ENCODE peak calls at places on chromosomes 13 and 19, in four cellular contexts. One of them, this sample, is unnamed.

GRCh38 chr19:46515879-46516350 is 20.2 kb upstream of the PNMA8B start:
- DNase-seq in posterior cingulate gyrus: no peak
- DNase-seq in Daoy: peak
- DNase-seq in MV-4-11: peak
- DNase-seq in this sample: peak

GRCh38 chr19:12774588-12775555 is at the start of gene HOOK2:
- DNase-seq in Daoy: no peak
- DNase-seq in posterior cingulate gyrus: no peak
- DNase-seq in MV-4-11: no peak
- DNase-seq in this sample: no peak

GRCh38 chr13:47184311-47184710 is 287.5 kb upstream of the HTR2A start:
- DNase-seq in Daoy: no peak
- DNase-seq in posterior cingulate gyrus: no peak
- DNase-seq in MV-4-11: no peak
- DNase-seq in this sample: no peak

GRCh38 chr19:3725640-3726310 is 17.6 kb downstream of the TJP3 start:
- DNase-seq in MV-4-11: peak
- DNase-seq in posterior cingulate gyrus: no peak
- DNase-seq in Daoy: no peak
- DNase-seq in this sample: no peak

GRCh38 chr13:44313674-44314073 is 60.0 kb upstream of the SERP2 start:
- DNase-seq in posterior cingulate gyrus: no peak
- DNase-seq in Daoy: peak
- DNase-seq in MV-4-11: peak
- DNase-seq in this sample: peak

GRCh38 chr13:43389573-43389972 is 366.2 kb downstream of the DNAJC15 start:
- DNase-seq in MV-4-11: no peak
- DNase-seq in posterior cingulate gyrus: no peak
- DNase-seq in Daoy: no peak
- DNase-seq in this sample: no peak

GRCh38 chr13:44407379-44407778 is 33.8 kb downstream of the SERP2 start:
- DNase-seq in posterior cingulate gyrus: no peak
- DNase-seq in MV-4-11: no peak
- DNase-seq in Daoy: no peak
- DNase-seq in this sample: no peak

GRCh38 chr19:2045501-2046045 is 5.5 kb downstream of the MKNK2 start:
- DNase-seq in posterior cingulate gyrus: no peak
- DNase-seq in Daoy: no peak
- DNase-seq in MV-4-11: no peak
- DNase-seq in this sample: no peak

GRCh38 chr19:7815325-7815724 is 14.7 kb upstream of the EVI5L start:
- DNase-seq in posterior cingulate gyrus: no peak
- DNase-seq in MV-4-11: no peak
- DNase-seq in Daoy: no peak
- DNase-seq in this sample: no peak

GRCh38 chr13:97194473-97194872 is 27.7 kb upstream of the MBNL2 start:
- DNase-seq in Daoy: peak
- DNase-seq in MV-4-11: no peak
- DNase-seq in posterior cingulate gyrus: no peak
- DNase-seq in this sample: no peak

GRCh38 chr19:7881910-7882309 is 6.4 kb upstream of the LRRC8E start:
- DNase-seq in posterior cingulate gyrus: no peak
- DNase-seq in MV-4-11: no peak
- DNase-seq in Daoy: no peak
- DNase-seq in this sample: no peak

GRCh38 chr13:112781881-112782361 is 92.1 kb downstream of the ATP11A start:
- DNase-seq in MV-4-11: no peak
- DNase-seq in Daoy: no peak
- DNase-seq in posterior cingulate gyrus: peak
- DNase-seq in this sample: no peak

GRCh38 chr19:29626386-29626785 is 20.3 kb downstream of the POP4 start:
- DNase-seq in MV-4-11: no peak
- DNase-seq in posterior cingulate gyrus: no peak
- DNase-seq in Daoy: no peak
- DNase-seq in this sample: no peak

GRCh38 chr13:58827904-58828303 is 1196.4 kb downstream of the PCDH17 start:
- DNase-seq in posterior cingulate gyrus: no peak
- DNase-seq in Daoy: no peak
- DNase-seq in MV-4-11: no peak
- DNase-seq in this sample: no peak

GRCh38 chr19:48591021-48591420 is 15.5 kb upstream of the SPACA4 start:
- DNase-seq in posterior cingulate gyrus: no peak
- DNase-seq in MV-4-11: peak
- DNase-seq in Daoy: peak
- DNase-seq in this sample: no peak